ENCODE peak calls at places on chromosomes 16 and 17, in five cellular contexts. One of them, this sample, is unnamed.

GRCh38 chr17:13788385-13788784 is 186.7 kb upstream of the HS3ST3A1 start:
- DNase-seq in amniotic stem cell: no peak
- DNase-seq in non-pigmented ciliary epithelial cell: no peak
- DNase-seq in stimulated activated CD8-positive, alpha-beta memory T cell treated with anti-CD3 and anti-CD28 coated beads, Interleukin-12 subunit alpha, Interleukin-12 subunit beta, amount 100 ng/mL, for 1 hour: no peak
- DNase-seq in GM13977: no peak
- DNase-seq in this sample: no peak

GRCh38 chr17:15341385-15341849 is at the start of gene TEKT3:
- DNase-seq in GM13977: no peak
- DNase-seq in non-pigmented ciliary epithelial cell: no peak
- DNase-seq in stimulated activated CD8-positive, alpha-beta memory T cell treated with anti-CD3 and anti-CD28 coated beads, Interleukin-12 subunit alpha, Interleukin-12 subunit beta, amount 100 ng/mL, for 1 hour: no peak
- DNase-seq in amniotic stem cell: no peak
- DNase-seq in this sample: peak

GRCh38 chr17:7558544-7559306 is at the start of gene TNFSF13:
- DNase-seq in amniotic stem cell: no peak
- DNase-seq in stimulated activated CD8-positive, alpha-beta memory T cell treated with anti-CD3 and anti-CD28 coated beads, Interleukin-12 subunit alpha, Interleukin-12 subunit beta, amount 100 ng/mL, for 1 hour: no peak
- DNase-seq in GM13977: no peak
- DNase-seq in non-pigmented ciliary epithelial cell: no peak
- DNase-seq in this sample: no peak

GRCh38 chr17:732788-733720 is 658 bp downstream of the TLCD3A start:
- DNase-seq in non-pigmented ciliary epithelial cell: no peak
- DNase-seq in GM13977: peak
- DNase-seq in amniotic stem cell: no peak
- DNase-seq in stimulated activated CD8-positive, alpha-beta memory T cell treated with anti-CD3 and anti-CD28 coated beads, Interleukin-12 subunit alpha, Interleukin-12 subunit beta, amount 100 ng/mL, for 1 hour: no peak
- DNase-seq in this sample: peak

GRCh38 chr17:79850571-79851460 is 11.6 kb upstream of the CBX4 start:
- DNase-seq in GM13977: no peak
- DNase-seq in stimulated activated CD8-positive, alpha-beta memory T cell treated with anti-CD3 and anti-CD28 coated beads, Interleukin-12 subunit alpha, Interleukin-12 subunit beta, amount 100 ng/mL, for 1 hour: no peak
- DNase-seq in non-pigmented ciliary epithelial cell: no peak
- DNase-seq in amniotic stem cell: peak
- DNase-seq in this sample: no peak

GRCh38 chr17:16037636-16038035 is 38.0 kb downstream of the TTC19 start:
- DNase-seq in non-pigmented ciliary epithelial cell: peak
- DNase-seq in stimulated activated CD8-positive, alpha-beta memory T cell treated with anti-CD3 and anti-CD28 coated beads, Interleukin-12 subunit alpha, Interleukin-12 subunit beta, amount 100 ng/mL, for 1 hour: no peak
- DNase-seq in amniotic stem cell: no peak
- DNase-seq in GM13977: no peak
- DNase-seq in this sample: no peak

GRCh38 chr16:12110361-12111107 is 134.0 kb downstream of the SNX29 start:
- DNase-seq in GM13977: no peak
- DNase-seq in stimulated activated CD8-positive, alpha-beta memory T cell treated with anti-CD3 and anti-CD28 coated beads, Interleukin-12 subunit alpha, Interleukin-12 subunit beta, amount 100 ng/mL, for 1 hour: no peak
- DNase-seq in amniotic stem cell: no peak
- DNase-seq in non-pigmented ciliary epithelial cell: no peak
- DNase-seq in this sample: no peak

GRCh38 chr17:59558039-59558438 is 7.4 kb upstream of the DHX40 start:
- DNase-seq in non-pigmented ciliary epithelial cell: no peak
- DNase-seq in stimulated activated CD8-positive, alpha-beta memory T cell treated with anti-CD3 and anti-CD28 coated beads, Interleukin-12 subunit alpha, Interleukin-12 subunit beta, amount 100 ng/mL, for 1 hour: no peak
- DNase-seq in amniotic stem cell: no peak
- DNase-seq in GM13977: no peak
- DNase-seq in this sample: no peak

GRCh38 chr17:41579484-41580243 is 7.0 kb downstream of the KRT14 start:
- DNase-seq in non-pigmented ciliary epithelial cell: peak
- DNase-seq in amniotic stem cell: no peak
- DNase-seq in GM13977: peak
- DNase-seq in stimulated activated CD8-positive, alpha-beta memory T cell treated with anti-CD3 and anti-CD28 coated beads, Interleukin-12 subunit alpha, Interleukin-12 subunit beta, amount 100 ng/mL, for 1 hour: peak
- DNase-seq in this sample: no peak

GRCh38 chr17:49036270-49036626 is 39.1 kb downstream of the IGF2BP1 start:
- DNase-seq in non-pigmented ciliary epithelial cell: no peak
- DNase-seq in GM13977: no peak
- DNase-seq in stimulated activated CD8-positive, alpha-beta memory T cell treated with anti-CD3 and anti-CD28 coated beads, Interleukin-12 subunit alpha, Interleukin-12 subunit beta, amount 100 ng/mL, for 1 hour: no peak
- DNase-seq in amniotic stem cell: no peak
- DNase-seq in this sample: no peak

GRCh38 chr16:30104492-30104891 is 8.5 kb upstream of the YPEL3 start:
- DNase-seq in stimulated activated CD8-positive, alpha-beta memory T cell treated with anti-CD3 and anti-CD28 coated beads, Interleukin-12 subunit alpha, Interleukin-12 subunit beta, amount 100 ng/mL, for 1 hour: no peak
- DNase-seq in amniotic stem cell: no peak
- DNase-seq in GM13977: no peak
- DNase-seq in non-pigmented ciliary epithelial cell: no peak
- DNase-seq in this sample: no peak

GRCh38 chr17:71803656-71804284 is 317.1 kb upstream of the SOX9 start:
- DNase-seq in non-pigmented ciliary epithelial cell: no peak
- DNase-seq in amniotic stem cell: no peak
- DNase-seq in stimulated activated CD8-positive, alpha-beta memory T cell treated with anti-CD3 and anti-CD28 coated beads, Interleukin-12 subunit alpha, Interleukin-12 subunit beta, amount 100 ng/mL, for 1 hour: no peak
- DNase-seq in GM13977: no peak
- DNase-seq in this sample: no peak

GRCh38 chr17:40364121-40364861 is at the start of gene GJD3:
- DNase-seq in GM13977: no peak
- DNase-seq in stimulated activated CD8-positive, alpha-beta memory T cell treated with anti-CD3 and anti-CD28 coated beads, Interleukin-12 subunit alpha, Interleukin-12 subunit beta, amount 100 ng/mL, for 1 hour: no peak
- DNase-seq in amniotic stem cell: no peak
- DNase-seq in non-pigmented ciliary epithelial cell: no peak
- DNase-seq in this sample: no peak

GRCh38 chr17:79997004-79997673 is 38.5 kb downstream of the TBC1D16 start:
- DNase-seq in stimulated activated CD8-positive, alpha-beta memory T cell treated with anti-CD3 and anti-CD28 coated beads, Interleukin-12 subunit alpha, Interleukin-12 subunit beta, amount 100 ng/mL, for 1 hour: peak
- DNase-seq in non-pigmented ciliary epithelial cell: no peak
- DNase-seq in GM13977: peak
- DNase-seq in amniotic stem cell: no peak
- DNase-seq in this sample: no peak

GRCh38 chr17:10932938-10933337 is 95.1 kb upstream of the PIRT start:
- DNase-seq in amniotic stem cell: no peak
- DNase-seq in GM13977: no peak
- DNase-seq in stimulated activated CD8-positive, alpha-beta memory T cell treated with anti-CD3 and anti-CD28 coated beads, Interleukin-12 subunit alpha, Interleukin-12 subunit beta, amount 100 ng/mL, for 1 hour: no peak
- DNase-seq in non-pigmented ciliary epithelial cell: no peak
- DNase-seq in this sample: no peak

GRCh38 chr17:16513858-16514257 is 21.9 kb upstream of the LRRC75A start:
- DNase-seq in non-pigmented ciliary epithelial cell: no peak
- DNase-seq in amniotic stem cell: no peak
- DNase-seq in stimulated activated CD8-positive, alpha-beta memory T cell treated with anti-CD3 and anti-CD28 coated beads, Interleukin-12 subunit alpha, Interleukin-12 subunit beta, amount 100 ng/mL, for 1 hour: no peak
- DNase-seq in GM13977: no peak
- DNase-seq in this sample: no peak

GRCh38 chr16:50038756-50039529 is 13.9 kb downstream of the CNEP1R1 start:
- DNase-seq in non-pigmented ciliary epithelial cell: no peak
- DNase-seq in amniotic stem cell: no peak
- DNase-seq in GM13977: no peak
- DNase-seq in stimulated activated CD8-positive, alpha-beta memory T cell treated with anti-CD3 and anti-CD28 coated beads, Interleukin-12 subunit alpha, Interleukin-12 subunit beta, amount 100 ng/mL, for 1 hour: no peak
- DNase-seq in this sample: no peak

GRCh38 chr17:238071-238963 is 56.9 kb upstream of the DOC2B start:
- DNase-seq in amniotic stem cell: no peak
- DNase-seq in GM13977: no peak
- DNase-seq in stimulated activated CD8-positive, alpha-beta memory T cell treated with anti-CD3 and anti-CD28 coated beads, Interleukin-12 subunit alpha, Interleukin-12 subunit beta, amount 100 ng/mL, for 1 hour: no peak
- DNase-seq in non-pigmented ciliary epithelial cell: no peak
- DNase-seq in this sample: no peak

GRCh38 chr17:72590882-72591499 is 470.2 kb downstream of the SOX9 start:
- DNase-seq in stimulated activated CD8-positive, alpha-beta memory T cell treated with anti-CD3 and anti-CD28 coated beads, Interleukin-12 subunit alpha, Interleukin-12 subunit beta, amount 100 ng/mL, for 1 hour: no peak
- DNase-seq in amniotic stem cell: no peak
- DNase-seq in GM13977: no peak
- DNase-seq in non-pigmented ciliary epithelial cell: no peak
- DNase-seq in this sample: no peak

GRCh38 chr17:39738568-39738901 is 797 bp downstream of the GRB7 start:
- DNase-seq in amniotic stem cell: no peak
- DNase-seq in GM13977: peak
- DNase-seq in non-pigmented ciliary epithelial cell: no peak
- DNase-seq in stimulated activated CD8-positive, alpha-beta memory T cell treated with anti-CD3 and anti-CD28 coated beads, Interleukin-12 subunit alpha, Interleukin-12 subunit beta, amount 100 ng/mL, for 1 hour: no peak
- DNase-seq in this sample: no peak

GRCh38 chr16:55277536-55277935 is 46.5 kb upstream of the IRX6 start:
- DNase-seq in stimulated activated CD8-positive, alpha-beta memory T cell treated with anti-CD3 and anti-CD28 coated beads, Interleukin-12 subunit alpha, Interleukin-12 subunit beta, amount 100 ng/mL, for 1 hour: no peak
- DNase-seq in non-pigmented ciliary epithelial cell: no peak
- DNase-seq in amniotic stem cell: no peak
- DNase-seq in GM13977: no peak
- DNase-seq in this sample: no peak

GRCh38 chr17:78818932-78819331 is 21.7 kb downstream of the USP36 start:
- DNase-seq in non-pigmented ciliary epithelial cell: no peak
- DNase-seq in GM13977: no peak
- DNase-seq in stimulated activated CD8-positive, alpha-beta memory T cell treated with anti-CD3 and anti-CD28 coated beads, Interleukin-12 subunit alpha, Interleukin-12 subunit beta, amount 100 ng/mL, for 1 hour: peak
- DNase-seq in amniotic stem cell: no peak
- DNase-seq in this sample: no peak

GRCh38 chr16:84647830-84648594 is at the start of gene KLHL36:
- DNase-seq in stimulated activated CD8-positive, alpha-beta memory T cell treated with anti-CD3 and anti-CD28 coated beads, Interleukin-12 subunit alpha, Interleukin-12 subunit beta, amount 100 ng/mL, for 1 hour: peak
- DNase-seq in GM13977: peak
- DNase-seq in non-pigmented ciliary epithelial cell: no peak
- DNase-seq in amniotic stem cell: no peak
- DNase-seq in this sample: no peak

GRCh38 chr16:10765772-10766171 is 22.1 kb downstream of the NUBP1 start:
- DNase-seq in stimulated activated CD8-positive, alpha-beta memory T cell treated with anti-CD3 and anti-CD28 coated beads, Interleukin-12 subunit alpha, Interleukin-12 subunit beta, amount 100 ng/mL, for 1 hour: no peak
- DNase-seq in amniotic stem cell: no peak
- DNase-seq in non-pigmented ciliary epithelial cell: no peak
- DNase-seq in GM13977: peak
- DNase-seq in this sample: no peak

GRCh38 chr17:59785091-59785799 is 77.8 kb downstream of the VMP1 start:
- DNase-seq in amniotic stem cell: no peak
- DNase-seq in GM13977: no peak
- DNase-seq in stimulated activated CD8-positive, alpha-beta memory T cell treated with anti-CD3 and anti-CD28 coated beads, Interleukin-12 subunit alpha, Interleukin-12 subunit beta, amount 100 ng/mL, for 1 hour: no peak
- DNase-seq in non-pigmented ciliary epithelial cell: no peak
- DNase-seq in this sample: no peak

GRCh38 chr16:12062343-12063003 is 85.9 kb downstream of the SNX29 start:
- DNase-seq in amniotic stem cell: peak
- DNase-seq in stimulated activated CD8-positive, alpha-beta memory T cell treated with anti-CD3 and anti-CD28 coated beads, Interleukin-12 subunit alpha, Interleukin-12 subunit beta, amount 100 ng/mL, for 1 hour: no peak
- DNase-seq in non-pigmented ciliary epithelial cell: peak
- DNase-seq in GM13977: no peak
- DNase-seq in this sample: peak

GRCh38 chr16:73015612-73016487 is 32.1 kb downstream of the ZFHX3 start:
- DNase-seq in stimulated activated CD8-positive, alpha-beta memory T cell treated with anti-CD3 and anti-CD28 coated beads, Interleukin-12 subunit alpha, Interleukin-12 subunit beta, amount 100 ng/mL, for 1 hour: no peak
- DNase-seq in GM13977: peak
- DNase-seq in non-pigmented ciliary epithelial cell: no peak
- DNase-seq in amniotic stem cell: no peak
- DNase-seq in this sample: no peak

GRCh38 chr17:53655591-53655990 is 167.1 kb upstream of the KIF2B start:
- DNase-seq in amniotic stem cell: no peak
- DNase-seq in non-pigmented ciliary epithelial cell: no peak
- DNase-seq in stimulated activated CD8-positive, alpha-beta memory T cell treated with anti-CD3 and anti-CD28 coated beads, Interleukin-12 subunit alpha, Interleukin-12 subunit beta, amount 100 ng/mL, for 1 hour: no peak
- DNase-seq in GM13977: no peak
- DNase-seq in this sample: peak

GRCh38 chr17:71251276-71251675 is 869.5 kb upstream of the SOX9 start:
- DNase-seq in GM13977: no peak
- DNase-seq in non-pigmented ciliary epithelial cell: no peak
- DNase-seq in stimulated activated CD8-positive, alpha-beta memory T cell treated with anti-CD3 and anti-CD28 coated beads, Interleukin-12 subunit alpha, Interleukin-12 subunit beta, amount 100 ng/mL, for 1 hour: no peak
- DNase-seq in amniotic stem cell: no peak
- DNase-seq in this sample: no peak

GRCh38 chr17:73591278-73592078 is 52.8 kb downstream of the SDK2 start:
- DNase-seq in amniotic stem cell: no peak
- DNase-seq in GM13977: no peak
- DNase-seq in stimulated activated CD8-positive, alpha-beta memory T cell treated with anti-CD3 and anti-CD28 coated beads, Interleukin-12 subunit alpha, Interleukin-12 subunit beta, amount 100 ng/mL, for 1 hour: peak
- DNase-seq in non-pigmented ciliary epithelial cell: no peak
- DNase-seq in this sample: no peak

GRCh38 chr16:66740010-66740409 is 11.4 kb downstream of the DYNC1LI2 start:
- DNase-seq in amniotic stem cell: no peak
- DNase-seq in GM13977: peak
- DNase-seq in non-pigmented ciliary epithelial cell: no peak
- DNase-seq in stimulated activated CD8-positive, alpha-beta memory T cell treated with anti-CD3 and anti-CD28 coated beads, Interleukin-12 subunit alpha, Interleukin-12 subunit beta, amount 100 ng/mL, for 1 hour: no peak
- DNase-seq in this sample: no peak

GRCh38 chr17:1783834-1784611 is 22.2 kb downstream of the SERPINF1 start:
- DNase-seq in non-pigmented ciliary epithelial cell: no peak
- DNase-seq in amniotic stem cell: no peak
- DNase-seq in GM13977: peak
- DNase-seq in stimulated activated CD8-positive, alpha-beta memory T cell treated with anti-CD3 and anti-CD28 coated beads, Interleukin-12 subunit alpha, Interleukin-12 subunit beta, amount 100 ng/mL, for 1 hour: no peak
- DNase-seq in this sample: no peak

GRCh38 chr17:78144736-78145641 is 1.2 kb upstream of the C17orf99 start:
- DNase-seq in amniotic stem cell: no peak
- DNase-seq in GM13977: no peak
- DNase-seq in stimulated activated CD8-positive, alpha-beta memory T cell treated with anti-CD3 and anti-CD28 coated beads, Interleukin-12 subunit alpha, Interleukin-12 subunit beta, amount 100 ng/mL, for 1 hour: no peak
- DNase-seq in non-pigmented ciliary epithelial cell: no peak
- DNase-seq in this sample: no peak

GRCh38 chr16:81442220-81442908 is 2.2 kb upstream of the CMIP start:
- DNase-seq in stimulated activated CD8-positive, alpha-beta memory T cell treated with anti-CD3 and anti-CD28 coated beads, Interleukin-12 subunit alpha, Interleukin-12 subunit beta, amount 100 ng/mL, for 1 hour: no peak
- DNase-seq in non-pigmented ciliary epithelial cell: no peak
- DNase-seq in amniotic stem cell: no peak
- DNase-seq in GM13977: no peak
- DNase-seq in this sample: no peak

GRCh38 chr17:28897769-28898259 is 281 bp upstream of the FLOT2 start:
- DNase-seq in non-pigmented ciliary epithelial cell: no peak
- DNase-seq in stimulated activated CD8-positive, alpha-beta memory T cell treated with anti-CD3 and anti-CD28 coated beads, Interleukin-12 subunit alpha, Interleukin-12 subunit beta, amount 100 ng/mL, for 1 hour: no peak
- DNase-seq in GM13977: no peak
- DNase-seq in amniotic stem cell: no peak
- DNase-seq in this sample: no peak

GRCh38 chr17:28256881-28257280 is 62.1 kb upstream of the TMEM97 start:
- DNase-seq in non-pigmented ciliary epithelial cell: no peak
- DNase-seq in amniotic stem cell: no peak
- DNase-seq in GM13977: no peak
- DNase-seq in stimulated activated CD8-positive, alpha-beta memory T cell treated with anti-CD3 and anti-CD28 coated beads, Interleukin-12 subunit alpha, Interleukin-12 subunit beta, amount 100 ng/mL, for 1 hour: no peak
- DNase-seq in this sample: no peak

GRCh38 chr16:69717066-69717465 is 9.3 kb downstream of the NQO1 start:
- DNase-seq in GM13977: no peak
- DNase-seq in amniotic stem cell: no peak
- DNase-seq in stimulated activated CD8-positive, alpha-beta memory T cell treated with anti-CD3 and anti-CD28 coated beads, Interleukin-12 subunit alpha, Interleukin-12 subunit beta, amount 100 ng/mL, for 1 hour: no peak
- DNase-seq in non-pigmented ciliary epithelial cell: no peak
- DNase-seq in this sample: no peak

GRCh38 chr16:56915311-56916105 is 16.4 kb upstream of the HERPUD1 start:
- DNase-seq in amniotic stem cell: no peak
- DNase-seq in stimulated activated CD8-positive, alpha-beta memory T cell treated with anti-CD3 and anti-CD28 coated beads, Interleukin-12 subunit alpha, Interleukin-12 subunit beta, amount 100 ng/mL, for 1 hour: no peak
- DNase-seq in GM13977: no peak
- DNase-seq in non-pigmented ciliary epithelial cell: no peak
- DNase-seq in this sample: no peak